ENCODE peak calls at places on chromosome 4, in eight cellular contexts. One of them, this sample, is unnamed.

GRCh38 chr4:32884198-32884597 is 2164.0 kb downstream of the PCDH7 start:
- DNase-seq in nephron progenitor cell: no peak
- DNase-seq in kidney epithelial cell: no peak
- DNase-seq in dorsolateral prefrontal cortex: no peak
- DNase-seq in breast epithelium: no peak
- DNase-seq in GM10248: no peak
- DNase-seq in cardiac muscle cell: no peak
- DNase-seq in sigmoid colon: no peak
- DNase-seq in this sample: no peak

GRCh38 chr4:177964693-177965168 is 522.5 kb upstream of the AGA start:
- DNase-seq in kidney epithelial cell: no peak
- DNase-seq in breast epithelium: no peak
- DNase-seq in nephron progenitor cell: no peak
- DNase-seq in sigmoid colon: no peak
- DNase-seq in GM10248: no peak
- DNase-seq in cardiac muscle cell: no peak
- DNase-seq in dorsolateral prefrontal cortex: no peak
- DNase-seq in this sample: no peak

GRCh38 chr4:912548-913279 is 19.4 kb downstream of the GAK start:
- DNase-seq in GM10248: no peak
- DNase-seq in kidney epithelial cell: no peak
- DNase-seq in breast epithelium: peak; percentile 60
- DNase-seq in dorsolateral prefrontal cortex: peak; percentile 74
- DNase-seq in nephron progenitor cell: no peak
- DNase-seq in sigmoid colon: peak; percentile 58
- DNase-seq in cardiac muscle cell: no peak
- DNase-seq in this sample: no peak

GRCh38 chr4:156312261-156312847 is 358.7 kb upstream of the CTSO start:
- DNase-seq in GM10248: no peak
- DNase-seq in cardiac muscle cell: no peak
- DNase-seq in breast epithelium: no peak
- DNase-seq in dorsolateral prefrontal cortex: no peak
- DNase-seq in nephron progenitor cell: no peak
- DNase-seq in sigmoid colon: no peak
- DNase-seq in kidney epithelial cell: no peak
- DNase-seq in this sample: no peak

GRCh38 chr4:174538123-174538875 is 16.0 kb upstream of the HPGD start:
- DNase-seq in breast epithelium: no peak
- DNase-seq in kidney epithelial cell: no peak
- DNase-seq in GM10248: peak; percentile 37
- DNase-seq in cardiac muscle cell: no peak
- DNase-seq in nephron progenitor cell: no peak
- DNase-seq in dorsolateral prefrontal cortex: no peak
- DNase-seq in sigmoid colon: no peak
- DNase-seq in this sample: no peak

GRCh38 chr4:53956053-53956452 is 108.4 kb downstream of the CHIC2 start:
- DNase-seq in cardiac muscle cell: no peak
- DNase-seq in GM10248: no peak
- DNase-seq in sigmoid colon: no peak
- DNase-seq in kidney epithelial cell: no peak
- DNase-seq in breast epithelium: no peak
- DNase-seq in dorsolateral prefrontal cortex: no peak
- DNase-seq in nephron progenitor cell: peak; percentile 18
- DNase-seq in this sample: no peak

GRCh38 chr4:68907230-68907629 is 44.4 kb downstream of the UGT2A3 start:
- DNase-seq in nephron progenitor cell: no peak
- DNase-seq in kidney epithelial cell: no peak
- DNase-seq in breast epithelium: no peak
- DNase-seq in dorsolateral prefrontal cortex: no peak
- DNase-seq in GM10248: no peak
- DNase-seq in sigmoid colon: no peak
- DNase-seq in cardiac muscle cell: no peak
- DNase-seq in this sample: no peak

GRCh38 chr4:79917246-79917645 is 155.8 kb downstream of the ANTXR2 start:
- DNase-seq in kidney epithelial cell: no peak
- DNase-seq in nephron progenitor cell: peak; percentile 24
- DNase-seq in cardiac muscle cell: no peak
- DNase-seq in sigmoid colon: no peak
- DNase-seq in dorsolateral prefrontal cortex: no peak
- DNase-seq in breast epithelium: no peak
- DNase-seq in GM10248: peak; percentile 20
- DNase-seq in this sample: no peak

GRCh38 chr4:101127176-101127790 is 220.0 kb downstream of the PPP3CA start:
- DNase-seq in kidney epithelial cell: no peak
- DNase-seq in breast epithelium: no peak
- DNase-seq in dorsolateral prefrontal cortex: no peak
- DNase-seq in nephron progenitor cell: no peak
- DNase-seq in sigmoid colon: no peak
- DNase-seq in cardiac muscle cell: no peak
- DNase-seq in GM10248: no peak
- DNase-seq in this sample: no peak

GRCh38 chr4:74023709-74024108 is 14.8 kb downstream of the CXCL3 start:
- DNase-seq in dorsolateral prefrontal cortex: no peak
- DNase-seq in sigmoid colon: no peak
- DNase-seq in GM10248: no peak
- DNase-seq in breast epithelium: no peak
- DNase-seq in cardiac muscle cell: no peak
- DNase-seq in nephron progenitor cell: no peak
- DNase-seq in kidney epithelial cell: no peak
- DNase-seq in this sample: no peak

GRCh38 chr4:2867758-2868491 is 24.3 kb downstream of the ADD1 start:
- DNase-seq in dorsolateral prefrontal cortex: no peak
- DNase-seq in nephron progenitor cell: no peak
- DNase-seq in breast epithelium: no peak
- DNase-seq in sigmoid colon: peak; percentile 77
- DNase-seq in kidney epithelial cell: no peak
- DNase-seq in cardiac muscle cell: peak; percentile 35
- DNase-seq in GM10248: no peak
- DNase-seq in this sample: no peak

GRCh38 chr4:102500371-102501175 is 586 bp upstream of the NFKB1 start:
- DNase-seq in dorsolateral prefrontal cortex: peak; percentile 45
- DNase-seq in sigmoid colon: peak; percentile 78
- DNase-seq in kidney epithelial cell: no peak
- DNase-seq in nephron progenitor cell: peak; percentile 39
- DNase-seq in cardiac muscle cell: peak; percentile 51
- DNase-seq in GM10248: peak; percentile 22
- DNase-seq in breast epithelium: peak; percentile 38
- DNase-seq in this sample: peak; percentile 39

GRCh38 chr4:169383724-169384123 is 113.0 kb upstream of the SH3RF1 start:
- DNase-seq in GM10248: no peak
- DNase-seq in kidney epithelial cell: peak; percentile 32
- DNase-seq in dorsolateral prefrontal cortex: no peak
- DNase-seq in cardiac muscle cell: no peak
- DNase-seq in sigmoid colon: no peak
- DNase-seq in breast epithelium: no peak
- DNase-seq in nephron progenitor cell: no peak
- DNase-seq in this sample: no peak

GRCh38 chr4:66852843-66853242 is 692.5 kb downstream of the CENPC start:
- DNase-seq in sigmoid colon: no peak
- DNase-seq in GM10248: no peak
- DNase-seq in dorsolateral prefrontal cortex: no peak
- DNase-seq in breast epithelium: no peak
- DNase-seq in nephron progenitor cell: no peak
- DNase-seq in kidney epithelial cell: no peak
- DNase-seq in cardiac muscle cell: no peak
- DNase-seq in this sample: no peak

GRCh38 chr4:187668683-187669082 is 326.9 kb upstream of the ZFP42 start:
- DNase-seq in sigmoid colon: no peak
- DNase-seq in nephron progenitor cell: no peak
- DNase-seq in dorsolateral prefrontal cortex: no peak
- DNase-seq in GM10248: no peak
- DNase-seq in kidney epithelial cell: no peak
- DNase-seq in cardiac muscle cell: no peak
- DNase-seq in breast epithelium: no peak
- DNase-seq in this sample: no peak

GRCh38 chr4:4327652-4328121 is 37.6 kb downstream of the ZBTB49 start:
- DNase-seq in dorsolateral prefrontal cortex: no peak
- DNase-seq in GM10248: peak; percentile 30
- DNase-seq in cardiac muscle cell: peak; percentile 31
- DNase-seq in breast epithelium: no peak
- DNase-seq in sigmoid colon: peak; percentile 66
- DNase-seq in kidney epithelial cell: no peak
- DNase-seq in nephron progenitor cell: peak; percentile 43
- DNase-seq in this sample: no peak

GRCh38 chr4:1901127-1901526 is 29.9 kb downstream of the NSD2 start:
- DNase-seq in GM10248: no peak
- DNase-seq in sigmoid colon: peak; percentile 56
- DNase-seq in cardiac muscle cell: no peak
- DNase-seq in breast epithelium: no peak
- DNase-seq in kidney epithelial cell: no peak
- DNase-seq in nephron progenitor cell: no peak
- DNase-seq in dorsolateral prefrontal cortex: no peak
- DNase-seq in this sample: no peak

GRCh38 chr4:84967292-84967651 is 782 bp upstream of the WDFY3 start:
- DNase-seq in dorsolateral prefrontal cortex: no peak
- DNase-seq in cardiac muscle cell: no peak
- DNase-seq in GM10248: no peak
- DNase-seq in breast epithelium: no peak
- DNase-seq in sigmoid colon: no peak
- DNase-seq in nephron progenitor cell: no peak
- DNase-seq in kidney epithelial cell: no peak
- DNase-seq in this sample: no peak

GRCh38 chr4:110850461-110851447 is 227.9 kb upstream of the PITX2 start:
- DNase-seq in sigmoid colon: no peak
- DNase-seq in cardiac muscle cell: peak; percentile 79
- DNase-seq in kidney epithelial cell: no peak
- DNase-seq in GM10248: no peak
- DNase-seq in breast epithelium: no peak
- DNase-seq in dorsolateral prefrontal cortex: no peak
- DNase-seq in nephron progenitor cell: peak; percentile 47
- DNase-seq in this sample: no peak

GRCh38 chr4:31130930-31131329 is 410.8 kb downstream of the PCDH7 start:
- DNase-seq in breast epithelium: no peak
- DNase-seq in kidney epithelial cell: no peak
- DNase-seq in sigmoid colon: no peak
- DNase-seq in dorsolateral prefrontal cortex: no peak
- DNase-seq in nephron progenitor cell: no peak
- DNase-seq in GM10248: no peak
- DNase-seq in cardiac muscle cell: no peak
- DNase-seq in this sample: no peak

GRCh38 chr4:126794363-126794762 is 838.4 kb upstream of the INTU start:
- DNase-seq in breast epithelium: no peak
- DNase-seq in dorsolateral prefrontal cortex: no peak
- DNase-seq in GM10248: no peak
- DNase-seq in cardiac muscle cell: no peak
- DNase-seq in nephron progenitor cell: no peak
- DNase-seq in sigmoid colon: no peak
- DNase-seq in kidney epithelial cell: no peak
- DNase-seq in this sample: no peak

GRCh38 chr4:92387459-92388069 is 83.8 kb downstream of the GRID2 start:
- DNase-seq in cardiac muscle cell: peak; percentile 70
- DNase-seq in dorsolateral prefrontal cortex: peak; percentile 12
- DNase-seq in nephron progenitor cell: peak; percentile 8
- DNase-seq in sigmoid colon: no peak
- DNase-seq in GM10248: peak; percentile 14
- DNase-seq in breast epithelium: no peak
- DNase-seq in kidney epithelial cell: peak; percentile 16
- DNase-seq in this sample: no peak

GRCh38 chr4:79248610-79249009 is 77.3 kb downstream of the NAA11 start:
- DNase-seq in breast epithelium: no peak
- DNase-seq in dorsolateral prefrontal cortex: no peak
- DNase-seq in kidney epithelial cell: no peak
- DNase-seq in nephron progenitor cell: no peak
- DNase-seq in cardiac muscle cell: no peak
- DNase-seq in sigmoid colon: peak; percentile 50
- DNase-seq in GM10248: no peak
- DNase-seq in this sample: no peak

GRCh38 chr4:70531981-70532380 is 13.6 kb downstream of the AMTN start:
- DNase-seq in GM10248: no peak
- DNase-seq in nephron progenitor cell: no peak
- DNase-seq in cardiac muscle cell: no peak
- DNase-seq in sigmoid colon: no peak
- DNase-seq in breast epithelium: no peak
- DNase-seq in kidney epithelial cell: no peak
- DNase-seq in dorsolateral prefrontal cortex: no peak
- DNase-seq in this sample: no peak
- TF ChIP-seq CTCF in GM10248: no peak
- TF ChIP-seq CTCF in nephron progenitor cell: no peak
- TF ChIP-seq CTCF in cardiac muscle cell: no peak
- TF ChIP-seq CTCF in sigmoid colon: no peak
- TF ChIP-seq CTCF in breast epithelium: no peak
- TF ChIP-seq CTCF in kidney epithelial cell: no peak
- TF ChIP-seq CTCF in dorsolateral prefrontal cortex: no peak
- TF ChIP-seq CTCF in this sample: no peak

GRCh38 chr4:47667552-47667951 is 170.3 kb downstream of the CORIN start:
- DNase-seq in GM10248: no peak
- DNase-seq in sigmoid colon: no peak
- DNase-seq in nephron progenitor cell: no peak
- DNase-seq in kidney epithelial cell: no peak
- DNase-seq in dorsolateral prefrontal cortex: no peak
- DNase-seq in cardiac muscle cell: no peak
- DNase-seq in breast epithelium: no peak
- DNase-seq in this sample: no peak

GRCh38 chr4:47668256-47668655 is 169.6 kb downstream of the CORIN start:
- DNase-seq in breast epithelium: no peak
- DNase-seq in cardiac muscle cell: no peak
- DNase-seq in dorsolateral prefrontal cortex: no peak
- DNase-seq in nephron progenitor cell: no peak
- DNase-seq in kidney epithelial cell: no peak
- DNase-seq in GM10248: no peak
- DNase-seq in sigmoid colon: no peak
- DNase-seq in this sample: no peak

GRCh38 chr4:47664051-47664826 is 173.6 kb downstream of the CORIN start:
- DNase-seq in nephron progenitor cell: no peak
- DNase-seq in dorsolateral prefrontal cortex: no peak
- DNase-seq in sigmoid colon: no peak
- DNase-seq in kidney epithelial cell: no peak
- DNase-seq in cardiac muscle cell: no peak
- DNase-seq in breast epithelium: no peak
- DNase-seq in GM10248: no peak
- DNase-seq in this sample: no peak

GRCh38 chr4:47668810-47669408 is 169.0 kb downstream of the CORIN start:
- DNase-seq in sigmoid colon: no peak
- DNase-seq in cardiac muscle cell: peak; percentile 66
- DNase-seq in dorsolateral prefrontal cortex: no peak
- DNase-seq in kidney epithelial cell: no peak
- DNase-seq in breast epithelium: no peak
- DNase-seq in nephron progenitor cell: peak; percentile 13
- DNase-seq in GM10248: peak; percentile 36
- DNase-seq in this sample: no peak

GRCh38 chr4:47662975-47663374 is 174.9 kb downstream of the CORIN start:
- DNase-seq in GM10248: no peak
- DNase-seq in cardiac muscle cell: peak; percentile 25
- DNase-seq in sigmoid colon: no peak
- DNase-seq in dorsolateral prefrontal cortex: no peak
- DNase-seq in kidney epithelial cell: no peak
- DNase-seq in nephron progenitor cell: peak; percentile 6
- DNase-seq in breast epithelium: no peak
- DNase-seq in this sample: no peak
- TF ChIP-seq CTCF in GM10248: no peak
- TF ChIP-seq CTCF in cardiac muscle cell: peak; percentile 25
- TF ChIP-seq CTCF in sigmoid colon: no peak
- TF ChIP-seq CTCF in dorsolateral prefrontal cortex: peak; percentile 9
- TF ChIP-seq CTCF in kidney epithelial cell: peak; percentile 34
- TF ChIP-seq CTCF in nephron progenitor cell: peak; percentile 29
- TF ChIP-seq CTCF in breast epithelium: no peak
- TF ChIP-seq CTCF in this sample: peak; percentile 40

GRCh38 chr4:180598281-180598680 is 1644.9 kb upstream of the TENM3 start:
- DNase-seq in nephron progenitor cell: no peak
- DNase-seq in breast epithelium: no peak
- DNase-seq in dorsolateral prefrontal cortex: no peak
- DNase-seq in kidney epithelial cell: no peak
- DNase-seq in GM10248: no peak
- DNase-seq in sigmoid colon: no peak
- DNase-seq in cardiac muscle cell: peak; percentile 18
- DNase-seq in this sample: no peak
- TF ChIP-seq CTCF in nephron progenitor cell: no peak
- TF ChIP-seq CTCF in breast epithelium: no peak
- TF ChIP-seq CTCF in dorsolateral prefrontal cortex: no peak
- TF ChIP-seq CTCF in kidney epithelial cell: no peak
- TF ChIP-seq CTCF in GM10248: no peak
- TF ChIP-seq CTCF in sigmoid colon: no peak
- TF ChIP-seq CTCF in cardiac muscle cell: no peak
- TF ChIP-seq CTCF in this sample: no peak

GRCh38 chr4:128379860-128380259 is 92.2 kb upstream of the PGRMC2 start:
- DNase-seq in kidney epithelial cell: no peak
- DNase-seq in sigmoid colon: no peak
- DNase-seq in cardiac muscle cell: peak; percentile 38
- DNase-seq in breast epithelium: no peak
- DNase-seq in GM10248: peak; percentile 41
- DNase-seq in nephron progenitor cell: no peak
- DNase-seq in dorsolateral prefrontal cortex: no peak
- DNase-seq in this sample: no peak
- TF ChIP-seq CTCF in kidney epithelial cell: peak; percentile 73
- TF ChIP-seq CTCF in sigmoid colon: peak; percentile 48
- TF ChIP-seq CTCF in cardiac muscle cell: peak; percentile 68
- TF ChIP-seq CTCF in breast epithelium: peak; percentile 26
- TF ChIP-seq CTCF in GM10248: peak; percentile 47
- TF ChIP-seq CTCF in nephron progenitor cell: no peak
- TF ChIP-seq CTCF in dorsolateral prefrontal cortex: peak; percentile 35
- TF ChIP-seq CTCF in this sample: no peak

This sample was measured in mesothelial cell of epicardium.